ENCODE peak calls at places on chromosomes 5 and 9, in nine cellular contexts. One of them, this sample, is unnamed.

GRCh38 chr9:94802795-94803194 is 76.3 kb downstream of the AOPEP start:
- DNase-seq in GM13977: peak
- DNase-seq in GDM1: no peak
- DNase-seq in heart right ventricle: no peak
- DNase-seq in stimulated activated CD8-positive, alpha-beta memory T cell treated with anti-CD3 and anti-CD28 coated beads, Interleukin-4, amount 100 ng/mL, for 24 hours: peak
- DNase-seq in choroid plexus epithelial cell: peak
- DNase-seq in H54: peak
- DNase-seq in Ammon's horn: no peak
- DNase-seq in NCI-H1092 treated with DMSO at 0.1 percent for 48 hours: no peak
- DNase-seq in this sample: no peak

GRCh38 chr9:129359871-129360536 is 181.9 kb upstream of the IER5L start:
- DNase-seq in Ammon's horn: no peak
- DNase-seq in GM13977: no peak
- DNase-seq in heart right ventricle: no peak
- DNase-seq in GDM1: no peak
- DNase-seq in choroid plexus epithelial cell: no peak
- DNase-seq in NCI-H1092 treated with DMSO at 0.1 percent for 48 hours: no peak
- DNase-seq in H54: no peak
- DNase-seq in stimulated activated CD8-positive, alpha-beta memory T cell treated with anti-CD3 and anti-CD28 coated beads, Interleukin-4, amount 100 ng/mL, for 24 hours: no peak
- DNase-seq in this sample: no peak

GRCh38 chr5:132209901-132210545 is 17.6 kb downstream of the P4HA2 start:
- DNase-seq in heart right ventricle: no peak
- DNase-seq in NCI-H1092 treated with DMSO at 0.1 percent for 48 hours: no peak
- DNase-seq in Ammon's horn: no peak
- DNase-seq in choroid plexus epithelial cell: no peak
- DNase-seq in stimulated activated CD8-positive, alpha-beta memory T cell treated with anti-CD3 and anti-CD28 coated beads, Interleukin-4, amount 100 ng/mL, for 24 hours: no peak
- DNase-seq in H54: no peak
- DNase-seq in GDM1: no peak
- DNase-seq in GM13977: no peak
- DNase-seq in this sample: no peak

GRCh38 chr9:117247271-117247670 is 167.6 kb downstream of the ASTN2 start:
- DNase-seq in choroid plexus epithelial cell: peak
- DNase-seq in NCI-H1092 treated with DMSO at 0.1 percent for 48 hours: peak
- DNase-seq in H54: peak
- DNase-seq in GM13977: peak
- DNase-seq in heart right ventricle: no peak
- DNase-seq in GDM1: no peak
- DNase-seq in stimulated activated CD8-positive, alpha-beta memory T cell treated with anti-CD3 and anti-CD28 coated beads, Interleukin-4, amount 100 ng/mL, for 24 hours: no peak
- DNase-seq in Ammon's horn: peak
- DNase-seq in this sample: peak

GRCh38 chr5:54360089-54360488 is 49.7 kb upstream of the ARL15 start:
- DNase-seq in NCI-H1092 treated with DMSO at 0.1 percent for 48 hours: no peak
- DNase-seq in Ammon's horn: no peak
- DNase-seq in H54: peak
- DNase-seq in GDM1: no peak
- DNase-seq in heart right ventricle: no peak
- DNase-seq in GM13977: no peak
- DNase-seq in choroid plexus epithelial cell: peak
- DNase-seq in stimulated activated CD8-positive, alpha-beta memory T cell treated with anti-CD3 and anti-CD28 coated beads, Interleukin-4, amount 100 ng/mL, for 24 hours: no peak
- DNase-seq in this sample: no peak

GRCh38 chr9:33924978-33925797 is 108.2 kb downstream of the UBE2R2 start:
- DNase-seq in Ammon's horn: peak
- DNase-seq in NCI-H1092 treated with DMSO at 0.1 percent for 48 hours: peak
- DNase-seq in choroid plexus epithelial cell: peak
- DNase-seq in GDM1: no peak
- DNase-seq in H54: peak
- DNase-seq in stimulated activated CD8-positive, alpha-beta memory T cell treated with anti-CD3 and anti-CD28 coated beads, Interleukin-4, amount 100 ng/mL, for 24 hours: no peak
- DNase-seq in GM13977: peak
- DNase-seq in heart right ventricle: peak
- DNase-seq in this sample: peak

GRCh38 chr9:95124582-95125359 is 192.7 kb downstream of the FANCC start:
- DNase-seq in H54: no peak
- DNase-seq in Ammon's horn: no peak
- DNase-seq in choroid plexus epithelial cell: no peak
- DNase-seq in GM13977: no peak
- DNase-seq in NCI-H1092 treated with DMSO at 0.1 percent for 48 hours: no peak
- DNase-seq in GDM1: no peak
- DNase-seq in stimulated activated CD8-positive, alpha-beta memory T cell treated with anti-CD3 and anti-CD28 coated beads, Interleukin-4, amount 100 ng/mL, for 24 hours: no peak
- DNase-seq in heart right ventricle: no peak
- DNase-seq in this sample: no peak

GRCh38 chr9:134690301-134690751 is 48.7 kb downstream of the COL5A1 start:
- DNase-seq in stimulated activated CD8-positive, alpha-beta memory T cell treated with anti-CD3 and anti-CD28 coated beads, Interleukin-4, amount 100 ng/mL, for 24 hours: no peak
- DNase-seq in H54: no peak
- DNase-seq in GDM1: no peak
- DNase-seq in NCI-H1092 treated with DMSO at 0.1 percent for 48 hours: no peak
- DNase-seq in Ammon's horn: no peak
- DNase-seq in heart right ventricle: no peak
- DNase-seq in choroid plexus epithelial cell: no peak
- DNase-seq in GM13977: no peak
- DNase-seq in this sample: no peak

GRCh38 chr5:142976861-142977260 is 206.7 kb downstream of the ARHGAP26 start:
- DNase-seq in GDM1: no peak
- DNase-seq in heart right ventricle: no peak
- DNase-seq in Ammon's horn: no peak
- DNase-seq in NCI-H1092 treated with DMSO at 0.1 percent for 48 hours: no peak
- DNase-seq in stimulated activated CD8-positive, alpha-beta memory T cell treated with anti-CD3 and anti-CD28 coated beads, Interleukin-4, amount 100 ng/mL, for 24 hours: no peak
- DNase-seq in GM13977: no peak
- DNase-seq in H54: no peak
- DNase-seq in choroid plexus epithelial cell: peak
- DNase-seq in this sample: no peak

This sample was measured in germinal center.